ENCODE peak calls at places on chromosomes 7 and 10, in four cellular contexts. B is WTC11, G is A549, L is K562. M is an unnamed sample.

GRCh38 chr10:43225787-43226153 is 41.1 kb downstream of the RASGEF1A start:
- DNase-seq in B (peak; percentile 12), G (no peak), L (no peak), M (no peak)

GRCh38 chr7:27961255-27961654 is 219.3 kb downstream of the JAZF1 start:
- DNase-seq in B (no peak), G (no peak), L (no peak), M (no peak)

GRCh38 chr7:44060948-44061644 is 4.3 kb downstream of the PGAM2 start:
- DNase-seq in B (no peak), G (no peak), L (no peak), M (no peak)

GRCh38 chr10:25105753-25106260 is 69.0 kb upstream of the GPR158 start:
- DNase-seq in B (no peak), G (no peak), L (no peak), M (no peak)

GRCh38 chr10:125102821-125103220 is 57.5 kb downstream of the CTBP2 start:
- DNase-seq in B (no peak), G (no peak), L (no peak), M (no peak)

GRCh38 chr7:101494602-101495329 is 132.1 kb downstream of the COL26A1 start:
- DNase-seq in B (peak; percentile 55), G (no peak), L (no peak), M (no peak)

GRCh38 chr10:43287056-43288007 is 20.5 kb upstream of the RASGEF1A start:
- DNase-seq in B (no peak), G (peak; percentile 72), L (peak; percentile 59), M (no peak)

GRCh38 chr7:45173596-45174327 is 16.2 kb downstream of the RAMP3 start:
- DNase-seq in B (no peak), G (no peak), L (no peak), M (no peak)

GRCh38 chr7:133887459-133887858 is 239.7 kb upstream of the LRGUK start:
- DNase-seq in B (no peak), G (no peak), L (no peak), M (no peak)

GRCh38 chr10:87700031-87700796 is 40.5 kb downstream of the PAPSS2 start:
- DNase-seq in B (no peak), G (no peak), L (no peak), M (no peak)
- TF ChIP-seq ESRRA in B (no peak), G (no peak), L (no peak), M (no peak)

GRCh38 chr7:32228601-32229000 is 158.4 kb upstream of the PDE1C start:
- DNase-seq in B (no peak), G (no peak), L (no peak), M (no peak)
- TF ChIP-seq ESRRA in B (no peak), G (no peak), L (no peak), M (no peak)

GRCh38 chr10:8767616-8768015 is 713.1 kb downstream of the GATA3 start:
- DNase-seq in B (no peak), G (no peak), L (no peak), M (no peak)

GRCh38 chr10:8768854-8769253 is 714.4 kb downstream of the GATA3 start:
- DNase-seq in B (no peak), G (no peak), L (no peak), M (no peak)

GRCh38 chr10:8766899-8767298 is 712.4 kb downstream of the GATA3 start:
- DNase-seq in B (no peak), G (no peak), L (no peak), M (no peak)

DNA sequence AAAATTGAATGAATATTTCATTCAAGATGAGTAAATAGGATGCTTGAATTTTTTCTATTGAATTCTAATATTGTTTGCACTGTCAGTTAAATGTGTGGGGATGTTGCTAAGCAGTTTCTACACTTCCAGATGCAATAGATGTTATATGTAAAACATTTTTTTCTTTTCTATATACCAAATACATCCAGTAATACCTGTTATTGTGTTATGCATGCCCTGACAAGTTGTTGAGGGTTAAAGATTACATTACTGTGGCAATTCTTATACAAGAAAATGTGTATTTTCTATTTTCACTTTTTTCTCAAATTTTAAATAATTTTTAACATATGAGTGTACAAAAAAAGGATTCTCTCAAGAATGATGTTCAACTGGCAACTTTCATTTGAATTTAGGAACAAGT is 713.9 kb downstream of the GATA3 start:
- DNase-seq in B (no peak), G (no peak), L (no peak), M (no peak)
- TF ChIP-seq ESRRA in B (no peak), G (no peak), L (no peak), M (no peak)

GRCh38 chr10:69428138-69428537 is 11.4 kb upstream of the TACR2 start:
- DNase-seq in B (no peak), G (no peak), L (no peak), M (no peak)

GRCh38 chr10:69422676-69423075 is 6.0 kb upstream of the TACR2 start:
- DNase-seq in B (no peak), G (no peak), L (no peak), M (no peak)

GRCh38 chr10:69425513-69426298 is 9.0 kb upstream of the TACR2 start:
- DNase-seq in B (no peak), G (no peak), L (no peak), M (peak; percentile 80)

GRCh38 chr10:69426376-69426727 is 9.6 kb upstream of the TACR2 start:
- DNase-seq in B (no peak), G (no peak), L (no peak), M (no peak)

DNA sequence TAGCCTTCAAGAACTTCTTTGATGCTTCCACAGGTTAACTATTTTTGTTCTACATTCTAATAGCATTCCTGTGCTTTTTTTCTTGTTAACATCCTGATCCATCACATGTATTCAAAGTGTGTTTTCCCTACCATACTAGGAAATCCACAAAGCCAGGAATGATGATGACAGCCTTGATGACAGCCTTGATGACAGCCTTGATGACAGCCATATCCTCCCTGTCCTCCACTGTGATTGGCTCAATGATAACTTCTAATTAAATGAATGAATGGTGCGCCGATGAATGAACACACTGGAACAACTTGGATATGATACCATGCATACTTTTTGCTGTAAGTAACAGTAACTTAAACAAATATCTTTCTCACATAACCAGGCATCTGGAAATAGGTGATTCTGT is 8.3 kb upstream of the TACR2 start:
- DNase-seq in B (no peak), G (no peak), L (no peak), M (no peak)
- TF ChIP-seq ESRRA in B (no peak), G (no peak), L (no peak), M (no peak)

GRCh38 chr7:116354546-116355422 is 144.4 kb downstream of the TES start:
- DNase-seq in B (no peak), G (peak; percentile 75), L (peak; percentile 66), M (peak; percentile 12)
- TF ChIP-seq ESRRA in B (no peak), G (peak; percentile 52), L (peak; percentile 40), M (no peak)

GRCh38 chr10:110372656-110373055 is 67.9 kb upstream of the SMNDC1 start:
- DNase-seq in B (no peak), G (peak; percentile 62), L (no peak), M (no peak)
- TF ChIP-seq ESRRA in B (no peak), G (no peak), L (no peak), M (no peak)

DNA sequence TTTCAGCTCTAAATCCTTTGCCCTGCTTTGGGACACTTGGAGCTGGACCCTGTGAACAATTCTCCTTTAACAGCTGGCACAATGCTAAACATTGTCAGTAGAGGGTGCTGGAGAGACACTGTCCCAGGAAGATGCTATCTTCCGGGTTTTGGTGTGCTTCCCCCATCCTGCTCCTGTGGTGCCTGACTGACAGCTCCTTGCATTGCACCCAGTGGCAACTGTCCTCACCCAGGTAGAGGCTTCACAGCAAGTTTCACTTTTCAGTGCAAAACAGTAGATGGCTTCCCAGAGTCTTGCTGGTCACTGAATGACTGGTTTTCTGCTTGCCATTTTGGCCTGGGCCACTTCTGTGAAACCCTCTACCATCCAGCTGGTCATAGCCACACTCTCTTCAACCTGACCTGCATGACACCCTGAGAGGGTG is 77.3 kb downstream of the CDC14C start:
- DNase-seq in B (peak; percentile 68), G (peak; percentile 10), L (peak; percentile 17), M (peak; percentile 20)
- TF ChIP-seq ESRRA in B (no peak), G (no peak), L (no peak), M (no peak)

GRCh38 chr7:11130012-11130411 is 156.3 kb downstream of the PHF14 start:
- DNase-seq in B (no peak), G (no peak), L (no peak), M (no peak)
- TF ChIP-seq ESRRA in B (no peak), G (no peak), L (no peak), M (no peak)

DNA sequence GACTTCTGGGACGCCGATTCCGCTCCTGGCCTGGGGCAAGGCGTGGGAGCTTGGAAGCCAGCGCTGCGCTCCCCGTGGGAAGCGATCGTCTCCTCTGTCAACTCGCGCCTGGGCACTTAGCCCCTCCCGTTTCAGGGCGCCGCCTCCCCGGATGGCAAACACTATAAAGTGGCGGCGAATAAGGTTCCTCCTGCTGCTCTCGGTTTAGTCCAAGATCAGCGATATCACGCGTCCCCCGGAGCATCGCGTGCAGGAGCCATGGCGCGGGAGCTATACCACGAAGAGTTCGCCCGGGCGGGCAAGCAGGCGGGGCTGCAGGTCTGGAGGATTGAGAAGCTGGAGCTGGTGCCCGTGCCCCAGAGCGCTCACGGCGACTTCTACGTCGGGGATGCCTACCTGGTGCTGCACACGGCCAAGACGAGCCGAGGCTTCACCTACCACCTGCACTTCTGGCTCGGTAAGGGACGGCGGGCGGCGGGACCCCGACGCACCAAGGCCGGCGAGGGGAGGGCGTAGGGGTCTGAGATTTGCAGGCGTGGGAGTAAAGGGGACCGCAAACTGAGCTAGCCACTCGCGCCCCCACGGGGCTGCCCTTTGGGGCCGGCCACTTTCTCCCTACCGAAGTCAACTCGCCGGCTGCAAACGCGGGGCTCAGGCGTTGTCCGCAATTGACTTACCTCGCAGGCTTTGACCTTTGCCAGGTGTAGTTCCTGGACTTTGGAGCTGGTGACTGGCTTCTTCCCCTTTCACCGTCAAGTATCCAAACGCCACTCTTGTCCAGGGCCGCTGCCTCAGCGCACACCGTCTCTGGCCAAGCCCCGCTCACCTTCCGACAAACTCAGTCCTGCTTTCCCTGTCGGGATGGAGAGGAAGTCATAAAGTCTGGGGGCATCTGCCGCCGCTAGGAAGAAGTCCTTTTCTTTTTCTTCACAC is at the start of gene SCIN:
- DNase-seq in B (peak; percentile 55), G (peak; percentile 46), L (no peak), M (no peak)
- TF ChIP-seq ESRRA in B (peak; percentile 52), G (no peak), L (no peak), M (no peak)

M was measured in HepG2.